ENCODE peak calls at places on chromosome 3, in four cellular contexts. One of them, this sample, is unnamed.

GRCh38 chr3:30597131-30597768 is 9.2 kb upstream of the TGFBR2 start:
- DNase-seq in HepG2: peak; percentile 99
- DNase-seq in A549: peak; percentile 74
- DNase-seq in K562: no peak
- DNase-seq in this sample: peak; percentile 43

GRCh38 chr3:49006591-49007067 is 562 bp upstream of the WDR6 start:
- DNase-seq in HepG2: no peak
- DNase-seq in K562: no peak
- DNase-seq in A549: no peak
- DNase-seq in this sample: peak; percentile 19

GRCh38 chr3:55544219-55544618 is 57.1 kb upstream of the WNT5A start:
- DNase-seq in K562: no peak
- DNase-seq in HepG2: no peak
- DNase-seq in A549: no peak
- DNase-seq in this sample: no peak

GRCh38 chr3:105274958-105275357 is 91.8 kb upstream of the ALCAM start:
- DNase-seq in HepG2: no peak
- DNase-seq in K562: no peak
- DNase-seq in A549: no peak
- DNase-seq in this sample: no peak

GRCh38 chr3:140469491-140469890 is 208.4 kb upstream of the TRIM42 start:
- DNase-seq in A549: no peak
- DNase-seq in K562: no peak
- DNase-seq in HepG2: no peak
- DNase-seq in this sample: no peak

GRCh38 chr3:151200586-151200985 is 2.4 kb downstream of the GPR171 start:
- DNase-seq in A549: no peak
- DNase-seq in HepG2: no peak
- DNase-seq in K562: no peak
- DNase-seq in this sample: no peak

GRCh38 chr3:13173186-13173585 is 100.0 kb upstream of the IQSEC1 start:
- DNase-seq in K562: no peak
- DNase-seq in A549: no peak
- DNase-seq in HepG2: no peak
- DNase-seq in this sample: no peak

GRCh38 chr3:11370961-11371360 is 98.8 kb downstream of the ATG7 start:
- DNase-seq in A549: no peak
- DNase-seq in HepG2: no peak
- DNase-seq in K562: no peak
- DNase-seq in this sample: no peak

GRCh38 chr3:45978348-45978747 is 17.3 kb downstream of the FYCO1 start:
- DNase-seq in A549: no peak
- DNase-seq in HepG2: no peak
- DNase-seq in K562: no peak
- DNase-seq in this sample: no peak

GRCh38 chr3:4512895-4513616 is 19.9 kb downstream of the ITPR1 start:
- DNase-seq in A549: no peak
- DNase-seq in HepG2: peak; percentile 95
- DNase-seq in K562: peak; percentile 71
- DNase-seq in this sample: no peak

GRCh38 chr3:146781606-146782005 is 176.5 kb upstream of the PLSCR5 start:
- DNase-seq in A549: no peak
- DNase-seq in K562: no peak
- DNase-seq in HepG2: no peak
- DNase-seq in this sample: no peak

GRCh38 chr3:52851348-52851747 is 16.5 kb upstream of the MUSTN1 start:
- DNase-seq in HepG2: peak; percentile 58
- DNase-seq in K562: peak; percentile 70
- DNase-seq in A549: peak; percentile 52
- DNase-seq in this sample: peak; percentile 67

GRCh38 chr3:8656240-8656639 is 11.6 kb upstream of the SSUH2 start:
- DNase-seq in K562: no peak
- DNase-seq in A549: no peak
- DNase-seq in HepG2: no peak
- DNase-seq in this sample: no peak

GRCh38 chr3:87026246-87026645 is 35.3 kb upstream of the VGLL3 start:
- DNase-seq in A549: no peak
- DNase-seq in K562: no peak
- DNase-seq in HepG2: no peak
- DNase-seq in this sample: no peak

GRCh38 chr3:129039271-129040038 is 21.1 kb upstream of the GP9 start:
- DNase-seq in HepG2: no peak
- DNase-seq in K562: no peak
- DNase-seq in A549: no peak
- DNase-seq in this sample: no peak

GRCh38 chr3:138046955-138047354 is 37.0 kb downstream of the CLDN18 start:
- DNase-seq in K562: no peak
- DNase-seq in HepG2: no peak
- DNase-seq in A549: no peak
- DNase-seq in this sample: no peak

GRCh38 chr3:54299169-54299935 is 177.0 kb downstream of the CACNA2D3 start:
- DNase-seq in K562: no peak
- DNase-seq in HepG2: no peak
- DNase-seq in A549: no peak
- DNase-seq in this sample: no peak

GRCh38 chr3:120088622-120089021 is 5.6 kb downstream of the GSK3B start:
- DNase-seq in HepG2: no peak
- DNase-seq in K562: no peak
- DNase-seq in A549: no peak
- DNase-seq in this sample: no peak

GRCh38 chr3:9911863-9912262 is 5.0 kb upstream of the IL17RC start:
- DNase-seq in A549: no peak
- DNase-seq in K562: no peak
- DNase-seq in HepG2: no peak
- DNase-seq in this sample: peak; percentile 94

GRCh38 chr3:12420393-12420792 is 63.9 kb upstream of the TSEN2 start:
- DNase-seq in A549: no peak
- DNase-seq in HepG2: no peak
- DNase-seq in K562: no peak
- DNase-seq in this sample: no peak

GRCh38 chr3:160704006-160704405 is 27.0 kb downstream of the ARL14 start:
- DNase-seq in A549: no peak
- DNase-seq in HepG2: no peak
- DNase-seq in K562: no peak
- DNase-seq in this sample: no peak

GRCh38 chr3:138389144-138389601 is 40.8 kb downstream of the MRAS start:
- DNase-seq in A549: no peak
- DNase-seq in HepG2: no peak
- DNase-seq in K562: no peak
- DNase-seq in this sample: no peak

GRCh38 chr3:81419196-81419595 is 342.2 kb downstream of the GBE1 start:
- DNase-seq in K562: peak; percentile 2
- DNase-seq in A549: peak; percentile 3
- DNase-seq in HepG2: peak; percentile 1
- DNase-seq in this sample: peak; percentile 12

GRCh38 chr3:161163297-161163696 is 57.8 kb upstream of the NMD3 start:
- DNase-seq in HepG2: peak; percentile 39
- DNase-seq in A549: no peak
- DNase-seq in K562: no peak
- DNase-seq in this sample: peak; percentile 78

GRCh38 chr3:134361162-134361831 is 12.9 kb downstream of the AMOTL2 start:
- DNase-seq in HepG2: no peak
- DNase-seq in K562: no peak
- DNase-seq in A549: no peak
- DNase-seq in this sample: no peak

GRCh38 chr3:62131050-62131449 is 242.3 kb downstream of the FEZF2 start:
- DNase-seq in HepG2: no peak
- DNase-seq in A549: no peak
- DNase-seq in K562: no peak
- DNase-seq in this sample: no peak

GRCh38 chr3:179613807-179614206 is 9.2 kb downstream of the NDUFB5 start:
- DNase-seq in A549: no peak
- DNase-seq in HepG2: no peak
- DNase-seq in K562: no peak
- DNase-seq in this sample: no peak

GRCh38 chr3:16322189-16322588 is 57.2 kb downstream of the OXNAD1 start:
- DNase-seq in K562: no peak
- DNase-seq in A549: no peak
- DNase-seq in HepG2: no peak
- DNase-seq in this sample: no peak

GRCh38 chr3:37024092-37024491 is 30.8 kb downstream of the MLH1 start:
- DNase-seq in HepG2: no peak
- DNase-seq in A549: no peak
- DNase-seq in K562: no peak
- DNase-seq in this sample: peak; percentile 9

GRCh38 chr3:52290596-52291507 is 3.2 kb downstream of the GLYCTK start:
- DNase-seq in HepG2: no peak
- DNase-seq in A549: no peak
- DNase-seq in K562: no peak
- DNase-seq in this sample: no peak

GRCh38 chr3:60009931-60010478 is 960.2 kb upstream of the CFAP20DC start:
- DNase-seq in A549: no peak
- DNase-seq in HepG2: no peak
- DNase-seq in K562: no peak
- DNase-seq in this sample: no peak

GRCh38 chr3:34012102-34012461 is 213.7 kb downstream of the PDCD6IP start:
- DNase-seq in K562: peak; percentile 38
- DNase-seq in HepG2: peak; percentile 99
- DNase-seq in A549: peak; percentile 98
- DNase-seq in this sample: peak; percentile 7

GRCh38 chr3:122745365-122746021 is 48.1 kb downstream of the HSPBAP1 start:
- DNase-seq in A549: no peak
- DNase-seq in K562: no peak
- DNase-seq in HepG2: no peak
- DNase-seq in this sample: no peak

GRCh38 chr3:124824286-124824915 is 62.8 kb downstream of the ITGB5 start:
- DNase-seq in K562: no peak
- DNase-seq in HepG2: no peak
- DNase-seq in A549: no peak
- DNase-seq in this sample: no peak

GRCh38 chr3:12659316-12660015 is 4.5 kb downstream of the RAF1 start:
- DNase-seq in K562: no peak
- DNase-seq in HepG2: no peak
- DNase-seq in A549: no peak
- DNase-seq in this sample: no peak

GRCh38 chr3:194177156-194177555 is 41.2 kb downstream of the HES1 start:
- DNase-seq in HepG2: no peak
- DNase-seq in A549: no peak
- DNase-seq in K562: no peak
- DNase-seq in this sample: no peak

GRCh38 chr3:189771842-189772494 is 140.8 kb downstream of the TP63 start:
- DNase-seq in A549: no peak
- DNase-seq in K562: no peak
- DNase-seq in HepG2: no peak
- DNase-seq in this sample: no peak

DNA sequence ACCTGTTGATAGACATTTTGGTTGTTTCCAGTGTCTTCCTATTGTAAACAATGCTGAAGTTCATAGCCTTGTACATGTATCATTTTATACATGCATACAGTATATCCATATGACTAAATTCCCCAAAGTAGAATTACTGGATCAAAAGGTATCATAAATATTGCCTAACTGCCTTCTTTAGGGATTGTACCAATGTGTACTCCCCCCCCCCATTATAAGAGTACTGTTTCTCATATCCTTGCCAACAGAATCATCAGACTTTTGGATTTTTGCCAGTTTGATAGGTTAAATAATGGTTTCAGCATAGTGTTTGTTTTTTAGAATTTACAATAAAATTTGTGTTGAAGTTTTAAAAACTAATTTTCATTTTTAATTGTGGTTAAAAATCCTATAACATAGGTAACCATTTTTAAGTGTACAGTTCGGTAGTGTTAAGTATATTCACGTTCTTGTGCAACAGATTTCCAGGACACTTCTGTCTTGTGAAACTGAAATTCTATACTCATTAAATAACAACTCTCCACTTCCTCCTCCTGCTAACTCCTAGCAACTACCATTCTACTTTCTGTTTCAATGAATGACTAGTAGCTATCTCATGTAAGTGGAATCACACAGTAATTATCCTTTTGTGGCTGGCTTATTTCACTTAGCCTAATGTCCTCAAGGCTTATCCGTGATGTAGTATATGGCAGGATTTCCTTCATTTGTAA is 30.8 kb upstream of the MAP3K13 start:
- DNase-seq in K562: no peak
- DNase-seq in HepG2: peak; percentile 87
- DNase-seq in A549: no peak
- DNase-seq in this sample: peak; percentile 83
- TF ChIP-seq MYC in K562: no peak
- TF ChIP-seq MYC in HepG2: no peak
- TF ChIP-seq MYC in A549: no peak
- TF ChIP-seq MYC in this sample: no peak

GRCh38 chr3:108001457-108001856 is 89.4 kb downstream of the CD47 start:
- DNase-seq in A549: no peak
- DNase-seq in K562: no peak
- DNase-seq in HepG2: no peak
- DNase-seq in this sample: peak; percentile 29
- TF ChIP-seq MYC in A549: no peak
- TF ChIP-seq MYC in K562: no peak
- TF ChIP-seq MYC in HepG2: no peak
- TF ChIP-seq MYC in this sample: no peak

DNA sequence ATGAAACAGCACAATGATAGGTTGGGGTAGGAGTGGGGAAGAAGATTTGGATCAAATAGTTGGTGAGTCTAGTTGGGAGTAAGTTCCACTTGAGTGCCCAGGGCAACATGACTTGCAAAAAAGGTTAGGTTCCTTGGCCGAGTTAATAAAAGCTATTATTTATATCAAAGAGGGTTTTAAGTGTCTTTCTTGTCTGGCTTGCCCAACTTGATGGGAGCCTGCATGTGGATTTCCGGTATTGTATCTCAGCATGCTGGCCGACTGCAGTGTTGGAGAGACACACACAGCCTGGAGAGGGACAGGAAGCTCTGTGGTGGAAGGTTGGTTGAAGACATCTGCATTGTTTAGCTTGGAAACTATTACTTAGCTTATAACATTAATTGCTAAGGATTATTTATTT is 449.5 kb upstream of the TBL1XR1 start:
- DNase-seq in A549: no peak
- DNase-seq in K562: no peak
- DNase-seq in HepG2: no peak
- DNase-seq in this sample: peak; percentile 28
- TF ChIP-seq MYC in A549: no peak
- TF ChIP-seq MYC in K562: no peak
- TF ChIP-seq MYC in HepG2: no peak
- TF ChIP-seq MYC in this sample: no peak

DNA sequence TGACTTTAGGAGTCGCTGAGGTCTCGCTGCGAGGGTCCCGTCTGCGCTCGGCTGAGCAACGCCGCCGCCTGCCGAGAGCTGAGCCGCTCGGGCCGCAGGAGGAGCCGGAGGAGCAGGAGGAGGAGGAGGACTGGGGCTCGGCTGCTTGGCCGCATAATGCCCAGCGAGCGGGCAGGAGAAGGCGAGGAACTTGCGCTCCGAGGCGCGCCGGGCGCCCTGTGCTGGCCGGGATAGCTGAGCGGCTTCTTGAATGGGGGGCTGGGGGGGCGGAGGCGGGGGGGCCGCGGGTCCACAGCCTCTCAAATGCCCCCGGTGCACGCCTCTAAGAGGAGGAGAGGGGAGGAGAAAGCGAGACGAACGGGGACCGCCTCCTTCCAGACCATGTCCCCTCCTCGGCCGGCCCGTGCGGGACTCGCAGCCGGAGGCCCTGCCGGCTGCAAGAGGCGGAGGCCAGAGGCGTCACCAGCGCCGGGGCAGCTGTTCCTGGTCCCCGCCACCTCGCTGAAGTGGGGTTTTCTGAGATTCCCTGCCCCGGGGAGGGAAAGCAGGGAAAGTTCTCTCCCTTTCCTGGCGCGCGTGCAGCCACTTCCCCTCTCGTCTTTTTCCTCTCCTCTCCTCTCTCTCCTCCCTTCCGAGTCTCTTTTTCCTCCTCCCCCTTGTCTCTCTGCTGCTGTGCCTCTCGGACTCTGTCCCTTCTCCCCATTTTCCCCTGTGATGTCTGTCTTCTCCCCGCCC is at the start of gene ADAMTS9:
- DNase-seq in K562: no peak
- DNase-seq in A549: peak; percentile 15
- DNase-seq in HepG2: no peak
- DNase-seq in this sample: no peak
- TF ChIP-seq MYC in K562: no peak
- TF ChIP-seq MYC in A549: no peak
- TF ChIP-seq MYC in HepG2: no peak
- TF ChIP-seq MYC in this sample: no peak

This sample was measured in NB4.